ENCODE peak calls at places on chromosomes 7 and 10, in nine cellular contexts. N, P, R, W, A, B, E, X and K are unnamed samples.

GRCh38 chr7:112986256-112987031 is 100.2 kb downstream of the GPR85 start:
- DNase-seq in A (no peak), E (no peak), W (peak), R (no peak), B (peak), X (peak), N (no peak), P (no peak), K (no peak)

GRCh38 chr7:112223310-112223709 is 16.8 kb downstream of the ZNF277 start:
- DNase-seq in E (no peak), N (no peak), W (no peak), B (no peak), A (no peak), R (no peak), P (no peak), X (no peak), K (no peak)

GRCh38 chr7:2409745-2410414 is 6.5 kb downstream of the CHST12 start:
- DNase-seq in R (no peak), X (no peak), E (no peak), W (no peak), P (no peak), A (no peak), N (peak), B (no peak), K (no peak)

GRCh38 chr10:23099079-23099478 is 3.7 kb downstream of the MSRB2 start:
- DNase-seq in B (no peak), W (no peak), X (no peak), N (no peak), R (no peak), A (no peak), E (no peak), P (no peak), K (no peak)

GRCh38 chr7:148699772-148700629 is 1.3 kb downstream of the CUL1 start:
- DNase-seq in B (no peak), A (no peak), N (no peak), E (no peak), R (peak), X (peak), P (no peak), W (peak), K (no peak)

GRCh38 chr10:102379383-102379782 is 16.1 kb upstream of the NFKB2 start:
- DNase-seq in E (no peak), R (no peak), B (no peak), X (no peak), P (no peak), A (no peak), N (no peak), W (no peak), K (no peak)

GRCh38 chr10:117556356-117556755 is 13.8 kb downstream of the EMX2 start:
- DNase-seq in N (no peak), R (no peak), E (no peak), P (no peak), W (no peak), B (no peak), X (no peak), A (no peak), K (no peak)

GRCh38 chr10:13219685-13220670 is 14.2 kb downstream of the UCMA start:
- DNase-seq in N (peak), W (peak), B (peak), P (peak), R (no peak), A (no peak), X (peak), E (no peak), K (no peak)

GRCh38 chr10:74293686-74294365 is 142.8 kb downstream of the ADK start:
- DNase-seq in N (no peak), E (no peak), R (no peak), A (no peak), X (no peak), P (no peak), B (peak), W (peak), K (peak)

GRCh38 chr10:99681553-99681952 is 22.2 kb downstream of the ENTPD7 start:
- DNase-seq in X (peak), W (peak), A (no peak), N (no peak), E (peak), R (no peak), B (peak), P (no peak), K (no peak)

GRCh38 chr7:135259702-135260101 is 26.1 kb downstream of the STRA8 start:
- DNase-seq in A (no peak), B (no peak), X (no peak), E (no peak), R (no peak), P (no peak), W (no peak), N (no peak), K (no peak)

GRCh38 chr7:149811221-149811620 is 27.0 kb upstream of the ZNF862 start:
- DNase-seq in X (peak), N (no peak), E (no peak), A (peak), W (no peak), P (no peak), R (no peak), B (no peak), K (no peak)
- TF ChIP-seq CTCF in X (peak), N (peak), E (no peak), A (no peak), W (no peak), P (no peak), R (no peak), B (peak), K (peak)

GRCh38 chr10:326350-326749 is 191.1 kb downstream of the ZMYND11 start:
- DNase-seq in X (peak), A (no peak), E (no peak), W (no peak), B (no peak), N (no peak), P (no peak), R (no peak), K (no peak)

GRCh38 chr10:320787-321186 is 185.5 kb downstream of the ZMYND11 start:
- DNase-seq in A (no peak), E (no peak), R (no peak), P (no peak), B (no peak), W (no peak), X (no peak), N (no peak), K (no peak)

GRCh38 chr10:324593-324992 is 189.3 kb downstream of the ZMYND11 start:
- DNase-seq in B (no peak), X (no peak), W (no peak), E (no peak), A (no peak), P (no peak), R (no peak), N (no peak), K (no peak)

GRCh38 chr10:325282-325681 is 190.0 kb downstream of the ZMYND11 start:
- DNase-seq in A (no peak), W (no peak), X (no peak), N (no peak), E (no peak), R (no peak), P (no peak), B (no peak), K (no peak)

DNA sequence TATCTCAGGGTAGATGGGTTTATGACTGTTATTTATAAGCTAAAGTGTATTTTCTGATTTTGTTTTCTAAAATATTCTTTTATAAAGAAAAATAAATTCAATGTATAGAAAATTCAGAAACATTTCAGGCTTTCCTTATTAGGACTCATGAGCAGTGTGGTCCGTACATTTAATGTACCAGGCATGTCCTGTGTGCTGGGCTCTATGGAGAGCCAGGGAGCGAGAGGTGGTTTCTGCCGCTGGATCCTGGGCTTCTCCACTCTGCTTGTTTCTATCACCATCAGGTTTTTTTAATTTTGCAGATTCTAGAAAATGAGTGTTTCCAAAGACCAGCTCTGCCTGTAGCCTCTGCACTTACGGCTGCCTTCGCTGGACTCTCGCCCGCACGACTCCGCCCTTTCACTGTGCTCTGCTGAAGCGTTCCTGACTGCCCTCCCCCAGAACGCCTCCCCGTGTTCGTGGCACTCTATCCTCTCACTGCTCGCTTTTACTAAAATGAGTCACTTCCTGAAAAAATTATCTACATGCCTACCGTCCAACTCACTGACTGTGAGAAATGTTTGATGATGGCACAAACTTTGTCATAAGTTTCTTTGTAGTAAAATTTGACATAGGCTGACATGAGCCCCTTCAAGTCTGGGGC is 188.5 kb downstream of the ZMYND11 start:
- DNase-seq in P (peak), A (no peak), N (no peak), B (peak), W (peak), E (peak), X (peak), R (peak), K (peak)
- H3K4me3 ChIP-seq in P (peak), A (no peak), N (no peak), B (no peak), W (peak), E (no peak), X (peak), R (peak), K (no peak)

GRCh38 chr7:20745716-20746115 is 41.0 kb downstream of the SP8 start:
- DNase-seq in N (no peak), X (no peak), E (no peak), A (no peak), B (no peak), R (no peak), W (no peak), P (no peak), K (no peak)
- TF ChIP-seq CTCF in N (no peak), X (no peak), E (no peak), A (no peak), B (no peak), R (no peak), W (no peak), P (no peak), K (no peak)

GRCh38 chr7:115478426-115478825 is 552.1 kb downstream of the TFEC start:
- DNase-seq in P (no peak), X (no peak), E (no peak), N (no peak), B (no peak), A (no peak), R (no peak), W (peak), K (no peak)

GRCh38 chr7:115475206-115475605 is 553.3 kb downstream of the MDFIC start:
- DNase-seq in N (no peak), A (no peak), P (no peak), X (no peak), R (no peak), E (no peak), B (no peak), W (no peak), K (no peak)

GRCh38 chr7:115475774-115476407 is 554.0 kb downstream of the MDFIC start:
- DNase-seq in P (no peak), E (no peak), N (no peak), B (no peak), X (peak), W (peak), A (no peak), R (no peak), K (no peak)

GRCh38 chr7:115477193-115477651 is 553.3 kb downstream of the TFEC start:
- DNase-seq in N (no peak), E (peak), W (peak), R (no peak), A (peak), B (no peak), P (no peak), X (no peak), K (no peak)

GRCh38 chr7:115476666-115477065 is 553.9 kb downstream of the TFEC start:
- DNase-seq in N (no peak), B (no peak), R (no peak), E (no peak), A (no peak), P (no peak), X (no peak), W (no peak), K (no peak)
- H3K4me3 ChIP-seq in N (no peak), B (no peak), R (no peak), E (no peak), A (no peak), P (no peak), X (no peak), W (peak), K (peak)

GRCh38 chr10:95391570-95392249 is 100.9 kb upstream of the PDLIM1 start:
- DNase-seq in N (no peak), W (peak), X (peak), A (no peak), P (no peak), E (no peak), B (peak), R (no peak), K (no peak)
- TF ChIP-seq CTCF in N (no peak), W (peak), X (peak), A (no peak), P (no peak), E (no peak), B (no peak), R (peak), K (peak)

DNA sequence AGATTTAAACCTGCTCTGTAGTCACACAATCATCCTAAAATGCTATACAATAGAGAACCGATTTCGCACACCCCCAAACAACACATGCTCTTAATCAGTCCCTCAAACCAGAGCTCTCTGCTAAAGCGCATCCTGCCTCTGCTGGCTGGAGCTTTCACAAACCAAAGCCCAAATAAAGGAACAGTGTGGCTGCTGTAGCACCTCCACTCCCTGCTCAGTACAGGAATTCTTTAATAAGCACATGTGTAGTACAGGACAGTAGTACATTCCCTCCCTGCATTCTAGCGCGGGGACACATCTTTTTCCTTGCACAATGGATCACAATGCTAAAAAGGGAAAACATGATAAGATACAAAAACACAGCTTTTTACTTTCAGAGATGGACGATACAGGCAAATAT is 684.6 kb downstream of the MAGI2 start:
- DNase-seq in X (no peak), W (no peak), N (no peak), R (no peak), A (no peak), B (no peak), P (no peak), E (no peak), K (no peak)
- H3K4me3 ChIP-seq in X (no peak), W (peak), N (no peak), R (no peak), A (no peak), B (no peak), P (no peak), E (no peak), K (peak)

GRCh38 chr7:83941300-83941699 is 253.3 kb downstream of the SEMA3A start:
- DNase-seq in W (no peak), R (no peak), A (no peak), X (no peak), P (no peak), N (no peak), B (no peak), E (no peak), K (no peak)

GRCh38 chr7:83946801-83947200 is 247.8 kb downstream of the SEMA3A start:
- DNase-seq in P (no peak), W (no peak), R (no peak), B (no peak), N (no peak), X (no peak), E (no peak), A (no peak), K (no peak)

GRCh38 chr7:83947260-83947659 is 247.3 kb downstream of the SEMA3A start:
- DNase-seq in A (no peak), N (peak), B (peak), E (peak), P (peak), R (no peak), W (no peak), X (peak), K (no peak)
- TF ChIP-seq CTCF in A (peak), N (peak), B (peak), E (peak), P (peak), R (no peak), W (peak), X (peak), K (peak)

GRCh38 chr7:36747251-36747968 is 23.1 kb upstream of the AOAH start:
- DNase-seq in R (no peak), X (peak), B (peak), N (no peak), W (peak), A (no peak), E (peak), P (no peak), K (no peak)

GRCh38 chr7:36746347-36746746 is 22.1 kb upstream of the AOAH start:
- DNase-seq in N (no peak), R (no peak), P (no peak), E (peak), B (no peak), W (peak), A (peak), X (peak), K (no peak)

GRCh38 chr7:36749282-36749960 is 25.1 kb upstream of the AOAH start:
- DNase-seq in X (peak), B (peak), R (no peak), P (no peak), N (no peak), A (no peak), W (peak), E (no peak), K (no peak)

GRCh38 chr7:36752026-36752735 is 27.9 kb upstream of the AOAH start:
- DNase-seq in X (no peak), N (no peak), P (no peak), E (no peak), W (no peak), R (no peak), B (no peak), A (no peak), K (no peak)

GRCh38 chr7:36747969-36748574 is 23.8 kb upstream of the AOAH start:
- DNase-seq in B (no peak), W (peak), N (no peak), R (no peak), E (no peak), X (peak), A (no peak), P (no peak), K (no peak)
- H3K4me3 ChIP-seq in B (no peak), W (no peak), N (no peak), R (no peak), E (no peak), X (no peak), A (peak), P (no peak), K (no peak)

DNA sequence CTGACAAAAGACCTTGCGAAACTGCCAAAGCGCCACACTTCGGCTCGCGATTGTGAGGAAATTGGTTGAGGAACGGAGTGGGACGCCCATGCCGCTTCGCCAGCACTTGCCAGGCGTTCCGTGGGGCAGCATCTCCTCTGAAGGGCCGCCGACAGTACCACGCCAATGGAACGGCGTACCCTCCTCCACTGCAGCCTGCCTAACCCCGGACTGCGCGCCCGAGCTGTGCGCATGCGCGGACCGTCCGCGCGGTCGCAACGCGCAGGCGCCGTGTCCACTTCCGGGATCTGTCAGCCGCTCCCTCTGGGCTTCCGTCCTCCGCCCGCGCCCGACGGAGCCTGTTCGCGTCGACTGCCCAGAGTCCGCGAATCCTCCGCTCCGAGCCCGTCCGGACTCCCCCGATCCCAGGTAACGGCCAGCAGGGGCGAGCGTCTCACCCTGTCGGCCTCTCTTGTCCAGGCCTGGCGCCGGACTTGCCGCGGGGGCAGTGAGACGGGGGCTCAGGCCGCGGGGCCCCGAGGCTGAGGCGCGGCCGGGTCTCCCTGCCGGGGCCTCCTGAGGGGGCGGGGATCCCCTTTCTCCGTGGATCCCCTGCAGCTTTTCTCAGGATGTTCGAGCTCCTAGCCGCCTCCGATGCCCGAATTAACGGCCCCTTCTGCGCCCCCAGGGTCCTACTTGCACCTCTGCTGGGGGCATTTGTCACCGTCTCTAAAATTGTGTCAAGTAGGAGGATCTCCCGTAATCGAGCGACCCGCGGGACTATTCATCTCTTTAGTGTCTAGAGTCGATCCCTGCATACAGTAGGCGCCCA is at the start of gene ARPC1A:
- DNase-seq in P (peak), N (peak), X (peak), A (peak), B (peak), E (peak), R (peak), W (peak), K (peak)
- TF ChIP-seq CTCF in P (no peak), N (no peak), X (no peak), A (no peak), B (no peak), E (peak), R (peak), W (no peak), K (peak)